ENCODE peak calls at places on chromosomes 4 and X, in four cellular contexts. I, F, A and S are unnamed samples.

GRCh38 chrX:7068939-7069367 is 78.6 kb upstream of the STS start:
- DNase-seq in I (no peak), F (peak; percentile 54), A (no peak), S (peak; percentile 65)

GRCh38 chr4:106497271-106497670 is 128.7 kb upstream of the GIMD1 start:
- DNase-seq in I (no peak), F (no peak), A (no peak), S (no peak)

GRCh38 chr4:136818811-136819210 is 713.5 kb downstream of the PCDH18 start:
- DNase-seq in I (no peak), F (no peak), A (no peak), S (no peak)

GRCh38 chrX:45850197-45850774 is 649.6 kb upstream of the DIPK2B start:
- DNase-seq in I (no peak), F (peak; percentile 14), A (no peak), S (no peak)

GRCh38 chrX:155841232-155841631 is 39.9 kb upstream of the VAMP7 start:
- DNase-seq in I (no peak), F (no peak), A (no peak), S (no peak)

GRCh38 chrX:119853449-119853848 is 686 bp upstream of the UPF3B start:
- DNase-seq in I (no peak), F (no peak), A (no peak), S (no peak)

GRCh38 chr4:173405840-173406606 is 7.1 kb upstream of the SCRG1 start:
- DNase-seq in I (no peak), F (no peak), A (no peak), S (no peak)

GRCh38 chrX:31606796-31607195 is 535.0 kb upstream of the FTHL17 start:
- DNase-seq in I (no peak), F (no peak), A (no peak), S (no peak)

GRCh38 chr4:8568068-8568668 is 12.0 kb upstream of the GPR78 start:
- DNase-seq in I (no peak), F (no peak), A (no peak), S (no peak)

GRCh38 chrX:23742174-23742692 is 843 bp downstream of the ACOT9 start:
- DNase-seq in I (peak; percentile 32), F (peak; percentile 8), A (no peak), S (peak; percentile 64)

GRCh38 chrX:7194606-7195005 is 46.7 kb upstream of the PUDP start:
- DNase-seq in I (no peak), F (no peak), A (no peak), S (no peak)

GRCh38 chr4:183201331-183201730 is 102.3 kb downstream of the WWC2 start:
- DNase-seq in I (no peak), F (no peak), A (no peak), S (no peak)

GRCh38 chrX:154029439-154029838 is 9.7 kb upstream of the IRAK1 start:
- DNase-seq in I (no peak), F (peak; percentile 26), A (no peak), S (no peak)

GRCh38 chr4:138192113-138192512 is 50.0 kb downstream of the SLC7A11 start:
- DNase-seq in I (peak; percentile 68), F (no peak), A (peak; percentile 13), S (no peak)

GRCh38 chrX:1093586-1094538 is 118.6 kb downstream of the CRLF2 start:
- DNase-seq in I (no peak), F (no peak), A (no peak), S (no peak)

GRCh38 chr4:105758958-105759357 is 50.4 kb downstream of the GSTCD start:
- DNase-seq in I (no peak), F (no peak), A (no peak), S (no peak)

GRCh38 chrX:54926978-54927377 is 6.4 kb downstream of the TRO start:
- DNase-seq in I (no peak), F (no peak), A (no peak), S (peak; percentile 0)

GRCh38 chr4:86940920-86941460 is 6.2 kb downstream of the AFF1 start:
- DNase-seq in I (no peak), F (no peak), A (no peak), S (no peak)

GRCh38 chr4:1408418-1408817 is 2.2 kb upstream of the NKX1-1 start:
- DNase-seq in I (no peak), F (no peak), A (no peak), S (peak; percentile 65)

GRCh38 chr4:1232661-1233621 is 16.0 kb downstream of the CTBP1 start:
- DNase-seq in I (no peak), F (no peak), A (no peak), S (peak; percentile 96)

GRCh38 chr4:168731706-168732414 is 235.0 kb downstream of the PALLD start:
- DNase-seq in I (no peak), F (no peak), A (no peak), S (no peak)

GRCh38 chr4:120277509-120277908 is 210.9 kb upstream of the MAD2L1 start:
- DNase-seq in I (no peak), F (no peak), A (no peak), S (no peak)

GRCh38 chr4:170872794-170873193 is 783.0 kb upstream of the AADAT start:
- DNase-seq in I (no peak), F (no peak), A (no peak), S (no peak)

GRCh38 chr4:108036252-108036651 is 46.6 kb downstream of the HADH start:
- DNase-seq in I (no peak), F (no peak), A (no peak), S (no peak)

GRCh38 chr4:118814901-118815300 is 21.0 kb downstream of the SEC24D start:
- DNase-seq in I (no peak), F (no peak), A (no peak), S (no peak)

GRCh38 chr4:145326491-145326890 is 146.1 kb upstream of the OTUD4 start:
- DNase-seq in I (no peak), F (no peak), A (no peak), S (no peak)

GRCh38 chrX:103376979-103377324 is 614 bp downstream of the BEX3 start:
- DNase-seq in I (no peak), F (peak; percentile 26), A (no peak), S (peak; percentile 67)

GRCh38 chr4:14719053-14719452 is 283.2 kb upstream of the CPEB2 start:
- DNase-seq in I (no peak), F (no peak), A (no peak), S (no peak)

GRCh38 chr4:100103671-100104070 is 86.6 kb downstream of the DDIT4L start:
- DNase-seq in I (no peak), F (no peak), A (no peak), S (no peak)

GRCh38 chr4:55921093-55921492 is 27.7 kb upstream of the CEP135 start:
- DNase-seq in I (no peak), F (no peak), A (no peak), S (no peak)

GRCh38 chrX:124086411-124086810 is 124.9 kb downstream of the STAG2 start:
- DNase-seq in I (no peak), F (no peak), A (no peak), S (no peak)

GRCh38 chrX:63250253-63250868 is 100.8 kb downstream of the SPIN4 start:
- DNase-seq in I (peak; percentile 61), F (peak; percentile 25), A (peak; percentile 12), S (peak; percentile 42)

GRCh38 chr4:173448919-173449641 is 50.2 kb upstream of the SCRG1 start:
- DNase-seq in I (no peak), F (no peak), A (no peak), S (peak; percentile 36)

GRCh38 chr4:81221303-81222081 is 6.5 kb upstream of the PRKG2 start:
- DNase-seq in I (no peak), F (no peak), A (no peak), S (no peak)

GRCh38 chrX:75337525-75337924 is 63.6 kb downstream of the UPRT start:
- DNase-seq in I (no peak), F (no peak), A (no peak), S (no peak)

GRCh38 chrX:23373129-23373804 is 38.6 kb downstream of the PTCHD1 start:
- DNase-seq in I (no peak), F (no peak), A (no peak), S (no peak)

GRCh38 chrX:144006811-144007210 is 122.9 kb downstream of the UBE2NL start:
- DNase-seq in I (no peak), F (no peak), A (no peak), S (no peak)

GRCh38 chr4:38195911-38196310 is 235.7 kb downstream of the PTTG2 start:
- DNase-seq in I (no peak), F (no peak), A (no peak), S (no peak)
- TF ChIP-seq FOXJ3 in I (no peak), F (no peak), A (no peak), S (no peak)

GRCh38 chr4:153371835-153372234 is 27.3 kb downstream of the MND1 start:
- DNase-seq in I (no peak), F (no peak), A (no peak), S (no peak)
- TF ChIP-seq FOXJ3 in I (no peak), F (no peak), A (no peak), S (no peak)

DNA sequence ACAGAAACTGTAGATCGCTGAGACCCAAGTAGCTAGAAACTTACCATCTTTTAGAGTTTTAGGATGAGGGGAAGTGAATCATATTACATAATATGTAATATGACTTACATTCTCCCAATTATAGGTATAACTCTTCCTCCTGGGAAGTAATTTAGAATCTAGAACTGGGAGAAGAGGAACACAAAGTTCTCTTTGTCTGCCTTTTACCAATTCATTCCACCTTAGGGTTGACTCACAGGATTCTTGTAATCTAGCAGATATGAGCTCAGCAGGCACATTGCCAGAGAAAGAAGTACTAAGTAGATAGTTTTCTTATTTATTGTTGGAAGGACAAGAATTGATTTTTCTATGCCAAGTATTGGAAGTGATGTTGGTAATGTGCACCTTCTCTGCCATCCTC is 58.0 kb upstream of the CCSER1 start:
- DNase-seq in I (no peak), F (no peak), A (no peak), S (no peak)
- TF ChIP-seq FOXJ3 in I (no peak), F (no peak), A (no peak), S (no peak)

GRCh38 chr4:134001057-134001456 is 200.5 kb downstream of the PABPC4L start:
- DNase-seq in I (no peak), F (no peak), A (no peak), S (no peak)

GRCh38 chr4:133996431-133997121 is 205.0 kb downstream of the PABPC4L start:
- DNase-seq in I (peak; percentile 58), F (no peak), A (no peak), S (no peak)

GRCh38 chr4:133997440-133997839 is 204.1 kb downstream of the PABPC4L start:
- DNase-seq in I (no peak), F (no peak), A (no peak), S (no peak)

DNA sequence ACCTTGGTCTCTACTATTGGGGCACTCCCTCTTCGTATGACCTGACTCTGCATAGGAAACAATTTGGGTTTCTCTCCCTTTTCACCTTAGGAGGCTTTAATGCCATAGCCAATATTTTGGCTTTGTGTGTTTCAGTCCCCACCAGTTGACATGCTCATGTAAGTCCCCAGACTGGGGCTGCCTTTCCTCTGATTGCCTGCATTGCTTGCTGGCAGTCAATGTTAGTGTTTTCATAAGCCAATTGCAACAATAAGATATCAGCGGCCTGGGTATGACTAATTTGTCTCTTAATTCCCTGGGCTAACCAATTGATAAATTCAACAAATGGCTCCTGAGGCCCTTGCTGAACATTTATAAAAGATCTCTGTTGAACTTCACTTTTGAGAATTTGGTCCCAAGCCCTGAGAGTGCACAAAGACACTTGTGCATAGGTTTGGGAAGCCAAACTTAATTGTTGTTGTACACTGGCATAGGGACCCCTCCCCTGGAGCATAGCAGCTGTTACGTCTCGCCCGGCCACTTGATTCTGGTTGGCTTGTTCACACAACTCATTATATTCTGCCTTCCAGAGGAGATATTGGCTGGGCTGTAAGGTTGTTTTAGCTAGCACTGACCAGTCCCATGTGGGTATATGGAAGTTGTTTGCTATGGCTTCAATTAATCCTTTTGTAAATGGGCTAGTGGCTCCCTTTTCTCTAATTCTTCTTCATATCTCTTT is 206.2 kb downstream of the PABPC4L start:
- DNase-seq in I (no peak), F (no peak), A (no peak), S (no peak)
- TF ChIP-seq FOXJ3 in I (no peak), F (no peak), A (no peak), S (no peak)

GRCh38 chr4:82792912-82793649 is 5.5 kb downstream of the SCD5 start:
- DNase-seq in I (no peak), F (no peak), A (no peak), S (no peak)
- TF ChIP-seq FOXJ3 in I (no peak), F (no peak), A (no peak), S (no peak)